ENCODE peak calls at places on chromosome 19, in five cellular contexts. One of them, this sample, is unnamed.

GRCh38 chr19:17128820-17129219 is 53.2 kb downstream of the MYO9B start:
- DNase-seq in SHP77 treated with DMSO at 0.1 percent for 48 hours: no peak
- DNase-seq in mucosa of gallbladder: no peak
- DNase-seq in neuronal stem cell: no peak
- DNase-seq in GM06990: no peak
- DNase-seq in this sample: no peak

GRCh38 chr19:39582442-39582841 is 19.9 kb upstream of the LGALS13 start:
- DNase-seq in mucosa of gallbladder: no peak
- DNase-seq in GM06990: no peak
- DNase-seq in SHP77 treated with DMSO at 0.1 percent for 48 hours: no peak
- DNase-seq in neuronal stem cell: no peak
- DNase-seq in this sample: no peak

GRCh38 chr19:52778811-52779210 is 7.8 kb downstream of the ZNF600 start:
- DNase-seq in neuronal stem cell: no peak
- DNase-seq in GM06990: peak; percentile 11
- DNase-seq in SHP77 treated with DMSO at 0.1 percent for 48 hours: no peak
- DNase-seq in mucosa of gallbladder: no peak
- DNase-seq in this sample: no peak

GRCh38 chr19:15279326-15279904 is 47.2 kb upstream of the EPHX3 start:
- DNase-seq in SHP77 treated with DMSO at 0.1 percent for 48 hours: no peak
- DNase-seq in mucosa of gallbladder: no peak
- DNase-seq in neuronal stem cell: peak; percentile 20
- DNase-seq in GM06990: no peak
- DNase-seq in this sample: no peak

GRCh38 chr19:18437481-18438330 is at the start of gene ISYNA1:
- DNase-seq in GM06990: peak; percentile 66
- DNase-seq in SHP77 treated with DMSO at 0.1 percent for 48 hours: peak; percentile 23
- DNase-seq in mucosa of gallbladder: peak; percentile 38
- DNase-seq in neuronal stem cell: peak; percentile 69
- DNase-seq in this sample: no peak

GRCh38 chr19:51138549-51138979 is 3.5 kb upstream of the SIGLEC7 start:
- DNase-seq in mucosa of gallbladder: no peak
- DNase-seq in neuronal stem cell: no peak
- DNase-seq in GM06990: no peak
- DNase-seq in SHP77 treated with DMSO at 0.1 percent for 48 hours: no peak
- DNase-seq in this sample: no peak

GRCh38 chr19:556611-557382 is 12.9 kb downstream of the GZMM start:
- DNase-seq in GM06990: no peak
- DNase-seq in neuronal stem cell: no peak
- DNase-seq in mucosa of gallbladder: no peak
- DNase-seq in SHP77 treated with DMSO at 0.1 percent for 48 hours: no peak
- DNase-seq in this sample: no peak

GRCh38 chr19:55209430-55210119 is at the start of gene PTPRH:
- DNase-seq in GM06990: no peak
- DNase-seq in SHP77 treated with DMSO at 0.1 percent for 48 hours: no peak
- DNase-seq in mucosa of gallbladder: peak; percentile 62
- DNase-seq in neuronal stem cell: no peak
- DNase-seq in this sample: peak; percentile 79

GRCh38 chr19:2475018-2475701 is 767 bp upstream of the GADD45B start:
- DNase-seq in mucosa of gallbladder: peak; percentile 52
- DNase-seq in SHP77 treated with DMSO at 0.1 percent for 48 hours: no peak
- DNase-seq in GM06990: peak; percentile 83
- DNase-seq in neuronal stem cell: no peak
- DNase-seq in this sample: peak; percentile 58

GRCh38 chr19:18644144-18645034 is 7.6 kb downstream of the KLHL26 start:
- DNase-seq in mucosa of gallbladder: no peak
- DNase-seq in GM06990: no peak
- DNase-seq in SHP77 treated with DMSO at 0.1 percent for 48 hours: no peak
- DNase-seq in neuronal stem cell: no peak
- DNase-seq in this sample: no peak

GRCh38 chr19:23075031-23075733 is 41.6 kb upstream of the ZNF730 start:
- DNase-seq in SHP77 treated with DMSO at 0.1 percent for 48 hours: no peak
- DNase-seq in neuronal stem cell: peak; percentile 81
- DNase-seq in GM06990: peak; percentile 86
- DNase-seq in mucosa of gallbladder: peak; percentile 32
- DNase-seq in this sample: peak; percentile 45